ENCODE peak calls at places on chromosomes 5 and 9, in seven cellular contexts. S is astrocyte of the spinal cord, W is fibroblast of pulmonary artery, A is fibroblast of lung, D is stomach, I is left ventricle myocardium inferior, K is heart right ventricle. M is an unnamed sample.
A peak's percentile ranks its signal among the peaks of the same experiment; 100 is the strongest.

GRCh38 chr9:134851015-134851414 is 29.6 kb upstream of the FCN2 start:
- DNase-seq in S (no peak), W (no peak), A (no peak), D (no peak), I (no peak), K (no peak), M (peak; percentile 42)

GRCh38 chr5:31781772-31782171 is 142.8 kb downstream of the PDZD2 start:
- DNase-seq in S (no peak), W (no peak), A (peak; percentile 3), D (no peak), I (no peak), K (no peak), M (no peak)

GRCh38 chr9:88536951-88537742 is 2.2 kb downstream of the NXNL2 start:
- DNase-seq in S (no peak), W (no peak), A (no peak), D (no peak), I (no peak), K (peak; percentile 16), M (peak; percentile 83)

GRCh38 chr5:96752341-96753016 is 55.3 kb downstream of the ERAP1 start:
- DNase-seq in S (peak; percentile 74), W (peak; percentile 84), A (peak; percentile 37), D (no peak), I (no peak), K (peak; percentile 61), M (no peak)

GRCh38 chr9:88303785-88304495 is 84.3 kb upstream of the SPIN1 start:
- DNase-seq in S (peak; percentile 9), W (no peak), A (peak; percentile 76), D (no peak), I (no peak), K (no peak), M (peak; percentile 84)

GRCh38 chr9:131704195-131704983 is 35.5 kb downstream of the RAPGEF1 start:
- DNase-seq in S (no peak), W (no peak), A (no peak), D (no peak), I (no peak), K (no peak), M (no peak)

GRCh38 chr5:172765766-172766286 is 5.2 kb downstream of the DUSP1 start:
- DNase-seq in S (peak; percentile 94), W (peak; percentile 93), A (no peak), D (no peak), I (no peak), K (no peak), M (no peak)

GRCh38 chr5:547086-547924 is 23.1 kb upstream of the SLC9A3 start:
- DNase-seq in S (no peak), W (no peak), A (no peak), D (no peak), I (peak; percentile 7), K (no peak), M (no peak)

GRCh38 chr9:84121991-84122523 is 141.5 kb downstream of the RMI1 start:
- DNase-seq in S (peak; percentile 76), W (peak; percentile 91), A (peak; percentile 79), D (no peak), I (no peak), K (no peak), M (no peak)

GRCh38 chr9:120891255-120891954 is 14.4 kb upstream of the PHF19 start:
- DNase-seq in S (no peak), W (no peak), A (no peak), D (no peak), I (no peak), K (no peak), M (no peak)

GRCh38 chr9:99118782-99119466 is 14.0 kb downstream of the TGFBR1 start:
- DNase-seq in S (no peak), W (no peak), A (no peak), D (no peak), I (no peak), K (no peak), M (no peak)

GRCh38 chr5:140391732-140392131 is 9.9 kb upstream of the ANKHD1 start:
- DNase-seq in S (no peak), W (no peak), A (no peak), D (no peak), I (no peak), K (no peak), M (peak; percentile 34)

GRCh38 chr5:140393738-140394137 is 7.9 kb upstream of the ANKHD1 start:
- DNase-seq in S (no peak), W (no peak), A (no peak), D (no peak), I (no peak), K (no peak), M (no peak)

GRCh38 chr5:140388052-140388451 is 13.6 kb upstream of the ANKHD1 start:
- DNase-seq in S (no peak), W (no peak), A (no peak), D (no peak), I (no peak), K (no peak), M (no peak)

GRCh38 chr5:140391312-140391711 is 10.3 kb upstream of the ANKHD1 start:
- DNase-seq in S (no peak), W (peak; percentile 29), A (no peak), D (no peak), I (no peak), K (no peak), M (peak; percentile 26)
- H3K4me3 ChIP-seq in S (no peak overlapping the region), W (no peak overlapping the region), A (no peak overlapping the region), D (no peak overlapping the region), I (no peak overlapping the region), K (no peak overlapping the region), M (no peak overlapping the region)

DNA sequence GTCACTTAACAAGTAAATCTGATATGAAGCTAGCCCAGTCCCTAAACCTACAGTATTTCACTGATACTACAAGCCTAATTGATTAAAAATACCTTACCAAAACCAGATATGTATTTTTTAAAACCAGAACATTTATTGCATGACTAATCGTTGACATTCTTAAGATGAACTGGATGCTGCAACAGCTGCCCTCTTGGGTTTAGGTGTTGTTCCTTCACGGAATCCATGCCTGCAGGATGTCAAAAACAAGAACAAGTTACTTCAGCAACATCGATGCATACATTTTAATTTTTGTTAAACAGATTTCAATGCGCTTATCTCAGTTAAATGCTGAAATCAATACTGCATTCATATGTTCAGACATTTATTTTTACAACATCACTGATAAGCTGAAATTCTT is 2.7 kb downstream of the RPL37 start:
- DNase-seq in S (no peak), W (no peak), A (no peak), D (no peak), I (no peak), K (no peak), M (no peak)
- H3K4me3 ChIP-seq in S (no peak overlapping the region), W (peak overlapping the region; percentile 94), A (peak overlapping the region; percentile 66), D (peak overlapping the region; percentile 74), I (no peak overlapping the region), K (no peak overlapping the region), M (peak overlapping the region; percentile 87)

DNA sequence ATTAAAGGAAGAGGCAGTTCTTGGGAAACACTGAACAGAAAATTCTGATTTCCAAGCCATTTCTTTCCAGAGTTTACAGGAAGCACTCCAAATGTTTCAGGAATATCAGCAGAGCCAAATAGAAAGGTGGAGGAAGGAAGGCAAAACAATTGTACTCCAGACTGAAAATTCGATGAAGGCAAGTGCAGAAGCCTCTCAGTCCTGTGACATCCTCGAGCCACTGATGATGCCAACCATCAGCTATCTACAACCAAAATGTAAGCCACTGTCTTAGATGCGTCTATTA is 2.2 kb downstream of the LMAN2 start:
- DNase-seq in S (no peak), W (no peak), A (no peak), D (no peak), I (no peak), K (no peak), M (no peak)
- H3K4me3 ChIP-seq in S (no peak overlapping the region), W (no peak overlapping the region), A (no peak overlapping the region), D (peak overlapping the region; percentile 99), I (no peak overlapping the region), K (no peak overlapping the region), M (no peak overlapping the region)

DNA sequence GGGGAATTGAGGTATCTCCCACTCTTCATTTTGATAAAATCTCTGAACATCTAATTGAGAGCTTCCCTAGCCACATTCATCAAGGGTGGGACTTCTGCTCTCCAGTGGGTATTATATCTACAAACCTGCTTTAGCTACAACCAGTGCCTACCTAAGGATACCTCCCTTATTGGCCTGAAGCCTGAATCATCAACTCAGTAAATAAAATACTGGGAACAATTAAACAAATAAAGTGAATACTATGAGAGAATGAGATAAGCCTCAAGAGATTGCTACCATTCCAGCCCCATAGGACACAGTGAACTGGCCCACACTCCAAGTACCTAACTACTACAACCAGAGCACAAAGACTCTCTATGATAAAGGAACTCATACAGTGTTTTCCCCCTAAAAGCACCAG is 47.4 kb upstream of the IL12B start:
- DNase-seq in S (no peak), W (no peak), A (no peak), D (no peak), I (no peak), K (no peak), M (no peak)
- H3K4me3 ChIP-seq in S (no peak overlapping the region), W (no peak overlapping the region), A (no peak overlapping the region), D (no peak overlapping the region), I (no peak overlapping the region), K (no peak overlapping the region), M (no peak overlapping the region)